ENCODE peak calls at places on chromosomes 11 and 22, in seven cellular contexts. One of them, this sample, is unnamed.

GRCh38 chr11:75383246-75383645 is 16.1 kb upstream of the RPS3 start:
- DNase-seq in kidney: no peak
- DNase-seq in HL-60: no peak
- DNase-seq in heart right ventricle: no peak
- DNase-seq in body of pancreas: no peak
- DNase-seq in GM13976: no peak
- DNase-seq in IMR-90: no peak
- DNase-seq in this sample: no peak

GRCh38 chr11:79437981-79438630 is 2.7 kb downstream of the TENM4 start:
- DNase-seq in IMR-90: peak
- DNase-seq in kidney: peak
- DNase-seq in heart right ventricle: no peak
- DNase-seq in GM13976: peak
- DNase-seq in body of pancreas: no peak
- DNase-seq in HL-60: no peak
- DNase-seq in this sample: peak

GRCh38 chr11:72238492-72239295 is 5.3 kb downstream of the PHOX2A start:
- DNase-seq in GM13976: no peak
- DNase-seq in HL-60: no peak
- DNase-seq in body of pancreas: no peak
- DNase-seq in IMR-90: no peak
- DNase-seq in kidney: no peak
- DNase-seq in heart right ventricle: no peak
- DNase-seq in this sample: no peak

GRCh38 chr11:130858215-130858614 is 58.1 kb downstream of the SNX19 start:
- DNase-seq in body of pancreas: peak
- DNase-seq in GM13976: no peak
- DNase-seq in IMR-90: no peak
- DNase-seq in heart right ventricle: no peak
- DNase-seq in kidney: no peak
- DNase-seq in HL-60: no peak
- DNase-seq in this sample: no peak

GRCh38 chr11:14029415-14029814 is 66.9 kb downstream of the SPON1 start:
- DNase-seq in body of pancreas: no peak
- DNase-seq in HL-60: no peak
- DNase-seq in IMR-90: no peak
- DNase-seq in kidney: no peak
- DNase-seq in GM13976: no peak
- DNase-seq in heart right ventricle: no peak
- DNase-seq in this sample: no peak

GRCh38 chr11:32583451-32584271 is at the start of gene EIF3M:
- DNase-seq in GM13976: peak
- DNase-seq in kidney: peak
- DNase-seq in body of pancreas: peak
- DNase-seq in heart right ventricle: peak
- DNase-seq in HL-60: peak
- DNase-seq in IMR-90: peak
- DNase-seq in this sample: peak

GRCh38 chr11:108624196-108624925 is 30.8 kb upstream of the EXPH5 start:
- DNase-seq in IMR-90: no peak
- DNase-seq in GM13976: peak
- DNase-seq in kidney: no peak
- DNase-seq in heart right ventricle: no peak
- DNase-seq in body of pancreas: no peak
- DNase-seq in HL-60: no peak
- DNase-seq in this sample: no peak

GRCh38 chr11:19441752-19442553 is 201.2 kb upstream of the E2F8 start:
- DNase-seq in HL-60: no peak
- DNase-seq in body of pancreas: peak
- DNase-seq in IMR-90: peak
- DNase-seq in GM13976: peak
- DNase-seq in kidney: peak
- DNase-seq in heart right ventricle: peak
- DNase-seq in this sample: peak

GRCh38 chr11:41301023-41301422 is 158.4 kb downstream of the LRRC4C start:
- DNase-seq in heart right ventricle: no peak
- DNase-seq in body of pancreas: no peak
- DNase-seq in GM13976: no peak
- DNase-seq in IMR-90: no peak
- DNase-seq in HL-60: no peak
- DNase-seq in kidney: no peak
- DNase-seq in this sample: peak

GRCh38 chr11:44589301-44589700 is 23.8 kb downstream of the CD82 start:
- DNase-seq in body of pancreas: no peak
- DNase-seq in heart right ventricle: no peak
- DNase-seq in HL-60: no peak
- DNase-seq in kidney: no peak
- DNase-seq in GM13976: no peak
- DNase-seq in IMR-90: peak
- DNase-seq in this sample: peak

GRCh38 chr11:58963551-58964075 is 24.3 kb downstream of the GLYATL1 start:
- DNase-seq in kidney: no peak
- DNase-seq in GM13976: no peak
- DNase-seq in body of pancreas: peak
- DNase-seq in heart right ventricle: no peak
- DNase-seq in IMR-90: peak
- DNase-seq in HL-60: no peak
- DNase-seq in this sample: peak

GRCh38 chr11:120547871-120548681 is 36.5 kb downstream of the GRIK4 start:
- DNase-seq in IMR-90: peak
- DNase-seq in body of pancreas: peak
- DNase-seq in GM13976: no peak
- DNase-seq in heart right ventricle: peak
- DNase-seq in HL-60: no peak
- DNase-seq in kidney: peak
- DNase-seq in this sample: peak

GRCh38 chr22:20742764-20743163 is 31.1 kb upstream of the SERPIND1 start:
- DNase-seq in IMR-90: no peak
- DNase-seq in HL-60: no peak
- DNase-seq in body of pancreas: no peak
- DNase-seq in GM13976: no peak
- DNase-seq in kidney: no peak
- DNase-seq in heart right ventricle: no peak
- DNase-seq in this sample: no peak

GRCh38 chr11:65954771-65955170 is 6.8 kb upstream of the SART1 start:
- DNase-seq in heart right ventricle: no peak
- DNase-seq in kidney: no peak
- DNase-seq in IMR-90: no peak
- DNase-seq in HL-60: no peak
- DNase-seq in GM13976: no peak
- DNase-seq in body of pancreas: no peak
- DNase-seq in this sample: no peak

GRCh38 chr11:121237686-121238658 is 54.6 kb upstream of the SC5D start:
- DNase-seq in GM13976: no peak
- DNase-seq in body of pancreas: no peak
- DNase-seq in kidney: no peak
- DNase-seq in IMR-90: peak
- DNase-seq in heart right ventricle: no peak
- DNase-seq in HL-60: no peak
- DNase-seq in this sample: peak

GRCh38 chr11:7004482-7004881 is 15.7 kb downstream of the ZNF214 start:
- DNase-seq in body of pancreas: no peak
- DNase-seq in kidney: no peak
- DNase-seq in IMR-90: peak
- DNase-seq in GM13976: no peak
- DNase-seq in HL-60: no peak
- DNase-seq in heart right ventricle: no peak
- DNase-seq in this sample: peak

GRCh38 chr22:49812838-49813237 is 14.8 kb downstream of the BRD1 start:
- DNase-seq in body of pancreas: peak
- DNase-seq in IMR-90: peak
- DNase-seq in HL-60: no peak
- DNase-seq in GM13976: no peak
- DNase-seq in heart right ventricle: no peak
- DNase-seq in kidney: peak
- DNase-seq in this sample: no peak

GRCh38 chr11:2803186-2804057 is 82.2 kb downstream of the CDKN1C start:
- DNase-seq in body of pancreas: peak
- DNase-seq in HL-60: no peak
- DNase-seq in IMR-90: no peak
- DNase-seq in GM13976: no peak
- DNase-seq in kidney: peak
- DNase-seq in heart right ventricle: peak
- DNase-seq in this sample: no peak

GRCh38 chr11:2085251-2086066 is 53.7 kb downstream of the IGF2 start:
- DNase-seq in heart right ventricle: no peak
- DNase-seq in GM13976: no peak
- DNase-seq in body of pancreas: no peak
- DNase-seq in HL-60: no peak
- DNase-seq in kidney: no peak
- DNase-seq in IMR-90: no peak
- DNase-seq in this sample: no peak

GRCh38 chr11:129992161-129992944 is 10.3 kb downstream of the PRDM10 start:
- DNase-seq in IMR-90: peak
- DNase-seq in body of pancreas: peak
- DNase-seq in GM13976: peak
- DNase-seq in kidney: peak
- DNase-seq in HL-60: peak
- DNase-seq in heart right ventricle: no peak
- DNase-seq in this sample: peak

GRCh38 chr11:47259178-47259977 is 1.6 kb downstream of the NR1H3 start:
- DNase-seq in GM13976: peak
- DNase-seq in kidney: no peak
- DNase-seq in IMR-90: peak
- DNase-seq in body of pancreas: no peak
- DNase-seq in HL-60: no peak
- DNase-seq in heart right ventricle: no peak
- DNase-seq in this sample: peak

GRCh38 chr11:124415356-124415923 is 9.2 kb downstream of the OR8B4 start:
- DNase-seq in IMR-90: peak
- DNase-seq in GM13976: peak
- DNase-seq in HL-60: peak
- DNase-seq in kidney: no peak
- DNase-seq in heart right ventricle: no peak
- DNase-seq in body of pancreas: no peak
- DNase-seq in this sample: peak

DNA sequence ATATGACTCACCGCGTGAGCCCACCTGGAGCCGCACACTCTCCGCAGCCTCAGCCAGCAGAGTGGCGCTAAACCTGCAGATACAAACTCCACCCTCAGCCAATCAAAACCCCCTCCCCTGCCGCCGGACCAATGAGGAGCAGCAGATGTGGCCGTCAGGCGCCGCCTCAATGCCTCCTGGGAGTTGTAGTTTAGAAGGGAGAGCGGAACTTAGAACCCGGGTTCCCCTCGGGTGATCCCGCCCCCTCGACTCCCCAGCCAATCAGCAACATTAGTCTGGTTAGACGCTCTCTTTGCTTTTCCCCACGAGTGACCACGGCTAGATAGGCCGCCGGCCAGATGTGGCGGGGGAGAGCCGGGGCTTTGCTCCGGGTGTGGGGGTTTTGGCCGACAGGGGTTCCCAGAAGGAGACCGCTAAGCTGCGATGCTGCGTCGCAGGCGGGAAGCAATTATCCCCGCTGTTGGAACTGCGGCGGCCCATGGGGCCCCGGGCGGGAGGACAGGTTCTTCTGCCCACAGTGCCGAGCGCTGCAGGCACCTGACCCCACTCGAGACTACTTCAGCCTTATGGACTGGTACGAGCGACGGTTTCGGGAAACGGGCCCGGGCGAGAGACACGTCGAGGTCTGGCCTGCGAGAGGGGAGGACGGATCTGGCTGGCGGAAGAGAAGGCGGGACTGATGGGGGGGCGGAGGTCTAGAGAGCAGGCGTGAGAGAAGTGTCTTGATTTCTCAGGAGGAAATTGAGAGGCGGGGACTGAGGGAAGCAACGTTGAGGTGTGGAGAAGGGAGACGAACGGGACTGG is at the start of the genes CHEK2 and HSCB:
- DNase-seq in HL-60: peak
- DNase-seq in IMR-90: peak
- DNase-seq in heart right ventricle: peak
- DNase-seq in kidney: peak
- DNase-seq in GM13976: peak
- DNase-seq in body of pancreas: peak
- DNase-seq in this sample: peak
- TF ChIP-seq CTCF in HL-60: no peak
- TF ChIP-seq CTCF in IMR-90: no peak
- TF ChIP-seq CTCF in heart right ventricle: no peak
- TF ChIP-seq CTCF in kidney: no peak
- TF ChIP-seq CTCF in GM13976: no peak
- TF ChIP-seq CTCF in body of pancreas: peak
- TF ChIP-seq CTCF in this sample: no peak

GRCh38 chr11:90373971-90374370 is 151.1 kb upstream of the CHORDC1 start:
- DNase-seq in heart right ventricle: no peak
- DNase-seq in kidney: no peak
- DNase-seq in IMR-90: no peak
- DNase-seq in HL-60: no peak
- DNase-seq in body of pancreas: no peak
- DNase-seq in GM13976: no peak
- DNase-seq in this sample: no peak
- TF ChIP-seq CTCF in heart right ventricle: no peak
- TF ChIP-seq CTCF in kidney: no peak
- TF ChIP-seq CTCF in IMR-90: no peak
- TF ChIP-seq CTCF in HL-60: no peak
- TF ChIP-seq CTCF in body of pancreas: no peak
- TF ChIP-seq CTCF in GM13976: no peak
- TF ChIP-seq CTCF in this sample: no peak

DNA sequence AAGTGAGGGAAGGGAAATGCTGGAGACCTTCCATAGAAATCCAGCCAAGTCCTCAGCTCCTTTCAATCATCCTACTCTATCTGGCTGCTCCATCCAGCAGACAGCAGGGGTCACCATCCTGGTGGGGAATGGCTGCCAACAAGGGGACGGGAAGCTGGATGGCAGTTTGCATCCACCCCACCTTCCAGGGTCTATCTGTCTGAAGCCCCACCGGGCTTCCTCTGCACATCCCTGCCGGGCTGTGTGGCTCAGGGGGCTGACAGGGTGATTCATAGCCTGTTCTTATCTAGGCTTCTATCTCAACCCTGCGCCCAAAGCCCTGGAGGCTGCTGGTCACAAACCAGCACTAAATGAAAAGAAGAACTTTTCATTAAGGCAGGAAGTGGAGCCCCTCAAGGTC is 1.1 kb downstream of the SYTL2 start:
- DNase-seq in IMR-90: no peak
- DNase-seq in kidney: peak
- DNase-seq in body of pancreas: no peak
- DNase-seq in GM13976: no peak
- DNase-seq in heart right ventricle: no peak
- DNase-seq in HL-60: no peak
- DNase-seq in this sample: no peak
- TF ChIP-seq CTCF in IMR-90: no peak
- TF ChIP-seq CTCF in kidney: peak
- TF ChIP-seq CTCF in body of pancreas: no peak
- TF ChIP-seq CTCF in GM13976: no peak
- TF ChIP-seq CTCF in heart right ventricle: no peak
- TF ChIP-seq CTCF in HL-60: no peak
- TF ChIP-seq CTCF in this sample: peak

DNA sequence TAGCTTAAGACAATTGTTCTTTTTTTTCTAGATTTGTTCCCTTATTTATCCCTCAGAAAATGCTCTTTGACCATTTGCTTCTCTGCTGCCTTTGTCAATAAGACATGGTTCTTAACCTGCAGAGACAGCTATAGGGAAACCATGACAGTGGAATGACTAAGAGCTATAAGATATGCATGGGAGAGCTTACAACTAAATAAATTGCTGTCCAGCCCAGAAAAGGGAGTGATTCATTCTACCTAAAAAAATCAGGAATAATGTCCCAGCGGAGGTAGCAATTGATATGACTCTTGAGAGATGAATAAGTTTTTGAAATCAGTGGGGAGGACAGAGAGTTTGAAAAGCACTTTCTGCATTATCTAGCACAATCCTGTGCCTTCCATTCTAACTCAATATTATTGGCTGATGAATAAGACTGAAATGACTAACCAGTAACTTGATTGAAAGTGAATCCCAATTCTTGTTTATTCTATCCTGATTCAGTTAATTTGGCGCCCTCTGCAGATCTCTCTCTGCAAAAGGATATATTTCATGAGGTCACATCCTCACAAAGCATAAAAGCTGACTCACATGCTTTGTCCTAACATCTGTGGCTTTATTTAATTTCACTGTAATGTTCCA is 680.5 kb upstream of the API5 start:
- DNase-seq in IMR-90: no peak
- DNase-seq in kidney: no peak
- DNase-seq in body of pancreas: no peak
- DNase-seq in GM13976: no peak
- DNase-seq in HL-60: no peak
- DNase-seq in heart right ventricle: no peak
- DNase-seq in this sample: peak
- TF ChIP-seq CTCF in IMR-90: peak
- TF ChIP-seq CTCF in kidney: no peak
- TF ChIP-seq CTCF in body of pancreas: no peak
- TF ChIP-seq CTCF in GM13976: no peak
- TF ChIP-seq CTCF in HL-60: no peak
- TF ChIP-seq CTCF in heart right ventricle: no peak
- TF ChIP-seq CTCF in this sample: no peak